ENCODE peak calls at places on chromosome 2, in four cellular contexts. One of them, this sample, is unnamed. For H3K27me3, the result is how much of the 10 kb centered on the place peaks cover.

GRCh38 chr2:164061129-164061746 is 325.4 kb upstream of the FIGN start:
- DNase-seq in endodermal cell: peak
- DNase-seq in tibial artery: no peak
- DNase-seq in brain microvascular endothelial cell: peak
- DNase-seq in this sample: no peak

GRCh38 chr2:64221935-64222334 is 77.7 kb upstream of the PELI1 start:
- DNase-seq in endodermal cell: no peak
- DNase-seq in tibial artery: no peak
- DNase-seq in brain microvascular endothelial cell: no peak
- DNase-seq in this sample: no peak

GRCh38 chr2:240757086-240757614 is 62.9 kb downstream of the KIF1A start:
- DNase-seq in brain microvascular endothelial cell: no peak
- DNase-seq in endodermal cell: no peak
- DNase-seq in tibial artery: no peak
- DNase-seq in this sample: no peak

GRCh38 chr2:111243295-111243694 is 122.6 kb downstream of the BCL2L11 start:
- DNase-seq in tibial artery: no peak
- DNase-seq in brain microvascular endothelial cell: no peak
- DNase-seq in endodermal cell: no peak
- DNase-seq in this sample: no peak

GRCh38 chr2:199469514-199470360 is 12.0 kb upstream of the SATB2 start:
- DNase-seq in endodermal cell: peak
- DNase-seq in tibial artery: no peak
- DNase-seq in brain microvascular endothelial cell: no peak
- DNase-seq in this sample: no peak

GRCh38 chr2:43478423-43479086 is 117.3 kb downstream of the THADA start:
- DNase-seq in brain microvascular endothelial cell: no peak
- DNase-seq in tibial artery: no peak
- DNase-seq in endodermal cell: no peak
- DNase-seq in this sample: no peak

GRCh38 chr2:199465988-199466703 is 8.4 kb upstream of the SATB2 start:
- DNase-seq in brain microvascular endothelial cell: no peak
- DNase-seq in endodermal cell: peak
- DNase-seq in tibial artery: no peak
- DNase-seq in this sample: no peak

GRCh38 chr2:24106786-24107185 is 16.3 kb downstream of the PFN4 start:
- DNase-seq in endodermal cell: no peak
- DNase-seq in tibial artery: no peak
- DNase-seq in brain microvascular endothelial cell: no peak
- DNase-seq in this sample: no peak

GRCh38 chr2:212549463-212549862 is 10.9 kb upstream of the ERBB4 start:
- DNase-seq in tibial artery: no peak
- DNase-seq in endodermal cell: no peak
- DNase-seq in brain microvascular endothelial cell: no peak
- DNase-seq in this sample: no peak

GRCh38 chr2:133871810-133872209 is 303.5 kb upstream of the NCKAP5 start:
- DNase-seq in brain microvascular endothelial cell: no peak
- DNase-seq in endodermal cell: no peak
- DNase-seq in tibial artery: no peak
- DNase-seq in this sample: no peak

GRCh38 chr2:239397856-239398470 is 2.9 kb downstream of the HDAC4 start:
- DNase-seq in tibial artery: no peak
- DNase-seq in endodermal cell: peak
- DNase-seq in brain microvascular endothelial cell: no peak
- DNase-seq in this sample: no peak

GRCh38 chr2:160278889-160279196 is 78.8 kb upstream of the ITGB6 start:
- DNase-seq in brain microvascular endothelial cell: peak
- DNase-seq in endodermal cell: no peak
- DNase-seq in tibial artery: no peak
- DNase-seq in this sample: no peak

GRCh38 chr2:40554665-40555294 is 102.9 kb upstream of the SLC8A1 start:
- DNase-seq in endodermal cell: peak
- DNase-seq in brain microvascular endothelial cell: peak
- DNase-seq in tibial artery: peak
- DNase-seq in this sample: peak

GRCh38 chr2:70381821-70382220 is 80.0 kb upstream of the FAM136A start:
- DNase-seq in brain microvascular endothelial cell: no peak
- DNase-seq in tibial artery: no peak
- DNase-seq in endodermal cell: no peak
- DNase-seq in this sample: no peak

GRCh38 chr2:204024503-204024902 is 87.9 kb downstream of the ICOS start:
- DNase-seq in brain microvascular endothelial cell: peak
- DNase-seq in tibial artery: no peak
- DNase-seq in endodermal cell: peak
- DNase-seq in this sample: no peak

GRCh38 chr2:198973181-198973580 is 484.6 kb downstream of the SATB2 start:
- DNase-seq in tibial artery: no peak
- DNase-seq in brain microvascular endothelial cell: no peak
- DNase-seq in endodermal cell: no peak
- DNase-seq in this sample: no peak

GRCh38 chr2:213104903-213105202 is 46.6 kb downstream of the IKZF2 start:
- DNase-seq in tibial artery: no peak
- DNase-seq in brain microvascular endothelial cell: no peak
- DNase-seq in endodermal cell: no peak
- DNase-seq in this sample: no peak

GRCh38 chr2:176637497-176638166 is 368.4 kb downstream of the MTX2 start:
- DNase-seq in tibial artery: no peak
- DNase-seq in brain microvascular endothelial cell: no peak
- DNase-seq in endodermal cell: peak
- DNase-seq in this sample: no peak
- H3K27me3 ChIP-seq in tibial artery: half or more
- H3K27me3 ChIP-seq in brain microvascular endothelial cell: under half
- H3K27me3 ChIP-seq in endodermal cell: half or more
- H3K27me3 ChIP-seq in this sample: half or more

GRCh38 chr2:214593723-214594122 is 182.9 kb downstream of the VWC2L start:
- DNase-seq in endodermal cell: peak
- DNase-seq in brain microvascular endothelial cell: peak
- DNase-seq in tibial artery: no peak
- DNase-seq in this sample: no peak

GRCh38 chr2:214587442-214587841 is 176.6 kb downstream of the VWC2L start:
- DNase-seq in brain microvascular endothelial cell: no peak
- DNase-seq in tibial artery: no peak
- DNase-seq in endodermal cell: peak
- DNase-seq in this sample: no peak

GRCh38 chr2:214591359-214591758 is 180.5 kb downstream of the VWC2L start:
- DNase-seq in endodermal cell: no peak
- DNase-seq in brain microvascular endothelial cell: peak
- DNase-seq in tibial artery: no peak
- DNase-seq in this sample: no peak
- TF ChIP-seq CTCF in endodermal cell: peak
- TF ChIP-seq CTCF in brain microvascular endothelial cell: peak
- TF ChIP-seq CTCF in tibial artery: no peak
- TF ChIP-seq CTCF in this sample: peak

DNA sequence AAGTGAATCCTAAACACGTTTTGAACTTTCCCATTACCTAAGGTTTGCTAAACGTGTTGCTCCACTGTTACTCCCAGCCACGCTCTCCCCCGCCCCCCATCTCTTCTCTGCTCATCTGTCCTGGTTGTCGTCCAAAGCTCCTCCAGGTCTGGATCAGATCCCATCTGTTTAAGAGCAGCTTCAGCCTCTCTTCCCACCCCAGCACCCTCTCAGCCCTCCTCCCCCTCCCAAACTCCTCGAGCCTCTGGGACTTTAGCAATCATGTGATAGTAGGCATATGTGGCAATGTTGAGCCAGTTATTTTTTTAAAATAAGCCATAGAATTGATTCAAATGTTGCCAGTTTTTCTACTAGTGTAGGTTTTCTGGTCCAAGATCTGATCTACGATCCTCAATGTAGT is 20.0 kb upstream of the LPIN1 start:
- DNase-seq in endodermal cell: no peak
- DNase-seq in brain microvascular endothelial cell: no peak
- DNase-seq in tibial artery: no peak
- DNase-seq in this sample: no peak
- H3K27me3 ChIP-seq in endodermal cell: under half
- H3K27me3 ChIP-seq in brain microvascular endothelial cell: under half
- H3K27me3 ChIP-seq in tibial artery: under half
- H3K27me3 ChIP-seq in this sample: under half

GRCh38 chr2:11829947-11830707 is 83.7 kb downstream of the LPIN1 start:
- DNase-seq in tibial artery: peak
- DNase-seq in brain microvascular endothelial cell: peak
- DNase-seq in endodermal cell: peak
- DNase-seq in this sample: peak
- TF ChIP-seq CTCF in tibial artery: no peak
- TF ChIP-seq CTCF in brain microvascular endothelial cell: peak
- TF ChIP-seq CTCF in endodermal cell: peak
- TF ChIP-seq CTCF in this sample: no peak

DNA sequence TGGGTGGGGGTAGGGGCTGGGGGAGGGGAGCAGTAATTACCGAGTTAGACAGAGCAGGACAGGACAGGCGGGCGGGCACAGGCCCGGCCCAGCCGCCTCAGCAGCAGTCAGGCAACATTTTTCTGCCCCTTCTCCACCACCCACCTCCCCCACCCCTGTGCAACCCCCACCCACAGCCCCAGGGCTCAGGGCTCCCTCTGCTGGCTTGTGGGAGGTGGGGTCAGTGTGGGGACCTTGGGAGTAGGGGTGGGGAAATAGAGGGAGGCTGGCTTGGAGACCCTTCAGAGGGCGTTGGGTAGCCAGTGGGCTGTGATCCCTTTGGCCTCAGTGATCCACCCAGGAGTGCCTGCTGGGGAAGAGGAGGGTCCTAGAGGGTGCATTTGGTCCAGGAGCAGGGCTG is 6.4 kb downstream of the WNT6 start:
- DNase-seq in tibial artery: no peak
- DNase-seq in brain microvascular endothelial cell: no peak
- DNase-seq in endodermal cell: peak
- DNase-seq in this sample: no peak
- H3K27me3 ChIP-seq in tibial artery: half or more
- H3K27me3 ChIP-seq in brain microvascular endothelial cell: under half
- H3K27me3 ChIP-seq in endodermal cell: half or more
- H3K27me3 ChIP-seq in this sample: under half

GRCh38 chr2:235098273-235098672 is 146.5 kb downstream of the SH3BP4 start:
- DNase-seq in endodermal cell: no peak
- DNase-seq in brain microvascular endothelial cell: no peak
- DNase-seq in tibial artery: no peak
- DNase-seq in this sample: no peak
- TF ChIP-seq CTCF in endodermal cell: no peak
- TF ChIP-seq CTCF in brain microvascular endothelial cell: no peak
- TF ChIP-seq CTCF in tibial artery: no peak
- TF ChIP-seq CTCF in this sample: no peak

DNA sequence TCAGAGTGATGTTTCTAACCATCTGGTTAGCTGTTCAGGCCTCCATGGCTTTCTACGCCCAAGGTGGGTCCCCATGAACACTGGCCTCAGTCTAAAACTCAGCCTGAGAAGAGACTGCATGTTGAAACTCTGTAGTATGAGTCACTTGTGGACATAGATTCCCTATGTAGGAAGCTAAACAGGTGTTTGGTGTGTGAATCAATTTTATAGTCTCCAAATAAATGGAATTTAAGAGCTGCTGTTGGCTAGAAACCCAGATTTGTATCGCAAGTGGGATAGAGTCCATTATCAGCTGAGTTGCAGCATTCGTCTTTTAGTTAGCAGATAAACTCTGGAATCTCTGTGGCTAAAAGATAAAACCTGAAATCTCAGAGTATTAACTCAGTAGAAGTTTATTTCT is 131.4 kb downstream of the KCNS3 start:
- DNase-seq in brain microvascular endothelial cell: no peak
- DNase-seq in tibial artery: no peak
- DNase-seq in endodermal cell: no peak
- DNase-seq in this sample: no peak
- H3K27me3 ChIP-seq in brain microvascular endothelial cell: under half
- H3K27me3 ChIP-seq in tibial artery: under half
- H3K27me3 ChIP-seq in endodermal cell: under half
- H3K27me3 ChIP-seq in this sample: under half

GRCh38 chr2:121242976-121243375 is 42.0 kb downstream of the TFCP2L1 start:
- DNase-seq in endodermal cell: no peak
- DNase-seq in brain microvascular endothelial cell: no peak
- DNase-seq in tibial artery: no peak
- DNase-seq in this sample: no peak
- TF ChIP-seq CTCF in endodermal cell: no peak
- TF ChIP-seq CTCF in brain microvascular endothelial cell: no peak
- TF ChIP-seq CTCF in tibial artery: no peak
- TF ChIP-seq CTCF in this sample: no peak

GRCh38 chr2:44954306-44954901 is 12.9 kb downstream of the SIX3 start:
- DNase-seq in tibial artery: no peak
- DNase-seq in endodermal cell: peak
- DNase-seq in brain microvascular endothelial cell: no peak
- DNase-seq in this sample: no peak
- H3K27me3 ChIP-seq in tibial artery: half or more
- H3K27me3 ChIP-seq in endodermal cell: half or more
- H3K27me3 ChIP-seq in brain microvascular endothelial cell: half or more
- H3K27me3 ChIP-seq in this sample: half or more

DNA sequence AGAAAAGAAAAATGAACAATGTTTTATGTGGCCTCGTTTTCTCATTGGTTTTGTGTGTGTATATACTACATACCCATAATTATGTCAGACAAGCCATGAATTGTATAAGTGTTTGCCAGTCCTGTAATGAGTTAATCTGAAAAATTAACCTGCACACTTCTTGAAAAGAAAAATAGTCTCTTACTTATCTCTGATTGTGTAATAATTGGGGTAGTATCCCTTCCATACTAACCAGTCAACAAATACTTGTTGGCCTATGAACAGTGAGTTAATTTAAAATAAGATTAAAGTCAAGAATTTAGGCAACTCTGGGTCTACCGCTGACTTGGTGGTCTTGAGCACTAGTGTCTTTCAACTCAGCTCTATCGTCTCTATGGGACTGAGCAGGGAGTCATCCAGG is 48.8 kb downstream of the ACVR1 start:
- DNase-seq in tibial artery: no peak
- DNase-seq in endodermal cell: no peak
- DNase-seq in brain microvascular endothelial cell: no peak
- DNase-seq in this sample: no peak
- TF ChIP-seq CTCF in tibial artery: no peak
- TF ChIP-seq CTCF in endodermal cell: no peak
- TF ChIP-seq CTCF in brain microvascular endothelial cell: no peak
- TF ChIP-seq CTCF in this sample: no peak